ENCODE peak calls at places on chromosomes 6 and 20, in five cellular contexts. X is SW480; N is stimulated activated CD4-positive, alpha-beta T cell treated with anti-CD3 and anti-CD28 coated beads, Interleukin-2, amount 100 ng/mL, for 4 hours; W is CD4-positive, alpha-beta memory T cell; K is activated naive CD8-positive, alpha-beta T cell treated with anti-CD3 and anti-CD28 coated beads, Interleukin-2, amount 50 U/mL, for 24 hours. Y is an unnamed sample.

GRCh38 chr20:4226330-4227084 is 211.1 kb upstream of the RNF24 start:
- DNase-seq in X (no peak), W (no peak), K (no peak), N (no peak), Y (no peak)

GRCh38 chr20:32909451-32909850 is 50.7 kb downstream of the EFCAB8 start:
- DNase-seq in W (no peak), K (no peak), X (no peak), N (no peak), Y (no peak)

GRCh38 chr20:32053648-32054047 is 1.6 kb downstream of the HCK start:
- DNase-seq in K (no peak), N (no peak), X (no peak), W (no peak), Y (no peak)

GRCh38 chr6:159665868-159666635 is 27.0 kb downstream of the SOD2 start:
- DNase-seq in K (no peak), N (no peak), W (no peak), X (no peak), Y (no peak)

GRCh38 chr20:16488086-16488485 is 85.2 kb downstream of the KIF16B start:
- DNase-seq in N (no peak), X (no peak), K (no peak), W (no peak), Y (no peak)

GRCh38 chr20:17995967-17996819 is 27.4 kb downstream of the MGME1 start:
- DNase-seq in K (peak), N (peak), X (peak), W (peak), Y (no peak)

GRCh38 chr6:76633259-76633658 is 560.8 kb upstream of the IMPG1 start:
- DNase-seq in W (no peak), K (no peak), N (no peak), X (no peak), Y (no peak)

GRCh38 chr6:41577865-41578713 is 31.9 kb downstream of the FOXP4 start:
- DNase-seq in N (no peak), W (no peak), K (no peak), X (no peak), Y (no peak)

GRCh38 chr20:32396656-32397160 is 38.6 kb downstream of the ASXL1 start:
- DNase-seq in K (no peak), X (no peak), W (no peak), N (no peak), Y (no peak)

GRCh38 chr20:58832442-58832841 is 18.3 kb downstream of the GNAS-AS1 start:
- DNase-seq in K (no peak), W (no peak), X (no peak), N (no peak), Y (no peak)

GRCh38 chr6:37809144-37809543 is 10.4 kb upstream of the ZFAND3 start:
- DNase-seq in K (no peak), X (no peak), W (no peak), N (no peak), Y (no peak)

GRCh38 chr6:29809249-29809648 is 18.4 kb upstream of the HLA-G start:
- DNase-seq in W (no peak), N (no peak), K (no peak), X (no peak), Y (no peak)

GRCh38 chr20:17568972-17569471 is 853 bp upstream of the DSTN start:
- DNase-seq in W (no peak), K (peak), N (no peak), X (peak), Y (no peak)

GRCh38 chr20:59835448-59836395 is 97.7 kb downstream of the SYCP2 start:
- DNase-seq in W (no peak), K (no peak), N (no peak), X (peak), Y (no peak)

GRCh38 chr20:2656471-2657117 is 4.2 kb downstream of the NOP56 start:
- DNase-seq in W (no peak), K (peak), X (no peak), N (no peak), Y (no peak)

GRCh38 chr6:68911334-68911733 is 276.3 kb downstream of the ADGRB3 start:
- DNase-seq in K (no peak), X (no peak), N (no peak), W (no peak), Y (no peak)

GRCh38 chr6:54697423-54697822 is 149.1 kb upstream of the FAM83B start:
- DNase-seq in X (no peak), N (no peak), K (no peak), W (no peak), Y (no peak)

GRCh38 chr6:21885532-21886089 is 292.1 kb downstream of the SOX4 start:
- DNase-seq in N (no peak), W (no peak), X (no peak), K (no peak), Y (no peak)

GRCh38 chr20:1108437-1108920 is 9.9 kb upstream of the PSMF1 start:
- DNase-seq in K (peak), W (peak), N (peak), X (peak), Y (peak)

GRCh38 chr20:23235173-23236027 is 115.2 kb upstream of the NXT1 start:
- DNase-seq in W (peak), X (peak), N (no peak), K (peak), Y (no peak)

GRCh38 chr20:60037120-60037499 is 78.9 kb downstream of the CDH26 start:
- DNase-seq in N (no peak), X (peak), W (no peak), K (no peak), Y (no peak)

GRCh38 chr6:127207591-127208120 is 59.0 kb upstream of the RNF146 start:
- DNase-seq in X (no peak), W (no peak), N (no peak), K (no peak), Y (no peak)

GRCh38 chr6:106913111-106913510 is 61.4 kb downstream of the CD24 start:
- DNase-seq in N (no peak), K (no peak), X (no peak), W (no peak), Y (no peak)

GRCh38 chr6:154800338-154800737 is 67.1 kb downstream of the SCAF8 start:
- DNase-seq in K (no peak), X (no peak), W (no peak), N (no peak), Y (no peak)

GRCh38 chr6:36663504-36664446 is 14.7 kb upstream of the CDKN1A start:
- DNase-seq in K (no peak), X (no peak), N (no peak), W (no peak), Y (no peak)

GRCh38 chr6:72699142-72699541 is 77.3 kb downstream of the KCNQ5 start:
- DNase-seq in K (no peak), X (no peak), W (no peak), N (no peak), Y (no peak)

GRCh38 chr6:149895702-149896310 is 2.1 kb downstream of the RAET1E start:
- DNase-seq in X (peak), K (peak), W (peak), N (no peak), Y (peak)

GRCh38 chr6:145886228-145886956 is 71.8 kb upstream of the FBXO30 start:
- DNase-seq in X (no peak), K (no peak), W (no peak), N (no peak), Y (no peak)

GRCh38 chr6:160919713-160920112 is 71.9 kb upstream of the MAP3K4 start:
- DNase-seq in X (no peak), W (no peak), K (no peak), N (no peak), Y (no peak)

GRCh38 chr6:79066330-79066729 is 11.7 kb downstream of the PHIP start:
- DNase-seq in X (no peak), W (no peak), N (no peak), K (no peak), Y (no peak)

GRCh38 chr6:73308712-73309533 is 45.2 kb downstream of the DPPA5 start:
- DNase-seq in K (no peak), W (no peak), X (no peak), N (no peak), Y (no peak)

GRCh38 chr20:41079066-41079465 is 50.4 kb downstream of the TOP1 start:
- DNase-seq in N (no peak), W (no peak), K (no peak), X (no peak), Y (no peak)

GRCh38 chr6:33676416-33677152 is 34.9 kb downstream of the UQCC2 start:
- DNase-seq in N (no peak), X (no peak), W (no peak), K (no peak), Y (no peak)

GRCh38 chr20:41182296-41183212 is 45.2 kb downstream of the PLCG1 start:
- DNase-seq in K (no peak), X (peak), W (no peak), N (no peak), Y (no peak)

GRCh38 chr6:27758471-27758870 is 153.7 kb downstream of the OR2B2 start:
- DNase-seq in K (no peak), N (no peak), X (no peak), W (no peak), Y (no peak)